ENCODE peak calls at places on chromosomes 4 and X, in four cellular contexts. One of them, this sample, is unnamed.

GRCh38 chr4:30716158-30716557 is 4.0 kb upstream of the PCDH7 start:
- DNase-seq in transverse colon: no peak
- DNase-seq in mucosa of descending colon: no peak
- DNase-seq in GM20000: peak
- DNase-seq in this sample: peak

GRCh38 chrX:13485167-13485566 is 84.2 kb upstream of the EGFL6 start:
- DNase-seq in GM20000: no peak
- DNase-seq in transverse colon: peak
- DNase-seq in mucosa of descending colon: no peak
- DNase-seq in this sample: no peak

GRCh38 chrX:14050704-14051103 is 21.0 kb upstream of the GEMIN8 start:
- DNase-seq in mucosa of descending colon: no peak
- DNase-seq in GM20000: no peak
- DNase-seq in transverse colon: no peak
- DNase-seq in this sample: no peak

GRCh38 chrX:50779694-50780093 is 34.3 kb downstream of the SHROOM4 start:
- DNase-seq in GM20000: no peak
- DNase-seq in transverse colon: no peak
- DNase-seq in mucosa of descending colon: no peak
- DNase-seq in this sample: no peak

GRCh38 chrX:118356154-118356701 is 10.3 kb downstream of the WDR44 start:
- DNase-seq in transverse colon: no peak
- DNase-seq in mucosa of descending colon: no peak
- DNase-seq in GM20000: no peak
- DNase-seq in this sample: no peak

GRCh38 chr4:5710962-5711478 is at the start of gene EVC:
- DNase-seq in GM20000: peak
- DNase-seq in transverse colon: peak
- DNase-seq in mucosa of descending colon: peak
- DNase-seq in this sample: peak

GRCh38 chr4:123443401-123444297 is 47.1 kb downstream of the SPRY1 start:
- DNase-seq in mucosa of descending colon: no peak
- DNase-seq in transverse colon: peak
- DNase-seq in GM20000: peak
- DNase-seq in this sample: no peak

GRCh38 chrX:2697306-2697705 is 6.2 kb downstream of the CD99 start:
- DNase-seq in mucosa of descending colon: no peak
- DNase-seq in transverse colon: no peak
- DNase-seq in GM20000: no peak
- DNase-seq in this sample: peak

GRCh38 chrX:69501433-69501832 is 2.7 kb upstream of the NALF2 start:
- DNase-seq in mucosa of descending colon: no peak
- DNase-seq in transverse colon: no peak
- DNase-seq in GM20000: no peak
- DNase-seq in this sample: peak

GRCh38 chr4:189124149-189124758 is 816.4 kb upstream of the FRG1 start:
- DNase-seq in GM20000: no peak
- DNase-seq in mucosa of descending colon: no peak
- DNase-seq in transverse colon: no peak
- DNase-seq in this sample: peak
- TF ChIP-seq CTCF in GM20000: no peak
- TF ChIP-seq CTCF in mucosa of descending colon: no peak
- TF ChIP-seq CTCF in transverse colon: peak
- TF ChIP-seq CTCF in this sample: peak

GRCh38 chrX:16469870-16470269 is 180.1 kb upstream of the S100G start:
- DNase-seq in GM20000: no peak
- DNase-seq in mucosa of descending colon: no peak
- DNase-seq in transverse colon: no peak
- DNase-seq in this sample: no peak
- TF ChIP-seq CTCF in GM20000: no peak
- TF ChIP-seq CTCF in mucosa of descending colon: no peak
- TF ChIP-seq CTCF in transverse colon: no peak
- TF ChIP-seq CTCF in this sample: no peak

DNA sequence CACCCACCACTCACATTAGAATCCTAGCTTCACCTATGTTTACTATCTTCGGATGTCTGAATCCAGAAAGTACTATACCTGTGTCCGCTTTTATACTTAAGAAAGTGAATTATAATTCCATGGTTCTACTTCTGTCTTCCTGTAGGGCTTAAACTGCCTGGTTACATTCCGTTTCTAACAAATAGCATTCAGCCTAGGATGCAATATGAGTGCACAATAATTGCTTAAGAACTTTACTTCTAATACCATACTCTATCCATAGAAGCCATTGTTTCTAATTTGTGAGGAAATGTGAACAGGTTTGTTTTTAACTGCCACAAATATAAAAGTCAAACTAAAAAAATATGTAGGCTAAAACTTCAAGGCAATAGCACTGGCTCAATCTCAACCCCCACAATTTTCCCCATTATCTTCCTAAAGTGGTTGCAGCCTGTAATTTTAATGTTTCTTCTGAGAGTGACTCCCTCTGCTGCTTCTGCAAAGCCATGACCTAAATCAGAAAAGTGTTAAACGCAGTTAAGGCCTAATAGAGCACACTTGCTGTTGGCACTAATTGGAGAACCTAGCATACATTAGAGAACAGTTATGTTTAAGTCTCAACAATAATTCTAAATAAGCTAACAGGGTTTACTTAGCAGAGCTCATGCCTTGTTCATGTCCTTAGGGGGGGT is 4.2 kb downstream of the UNC5C start:
- DNase-seq in transverse colon: no peak
- DNase-seq in mucosa of descending colon: no peak
- DNase-seq in GM20000: no peak
- DNase-seq in this sample: no peak
- TF ChIP-seq CTCF in transverse colon: no peak
- TF ChIP-seq CTCF in mucosa of descending colon: no peak
- TF ChIP-seq CTCF in GM20000: no peak
- TF ChIP-seq CTCF in this sample: no peak

GRCh38 chr4:151928112-151928511 is 167.3 kb upstream of the GATB start:
- DNase-seq in transverse colon: no peak
- DNase-seq in mucosa of descending colon: no peak
- DNase-seq in GM20000: no peak
- DNase-seq in this sample: no peak

GRCh38 chr4:151922306-151922705 is 161.5 kb upstream of the GATB start:
- DNase-seq in transverse colon: no peak
- DNase-seq in GM20000: no peak
- DNase-seq in mucosa of descending colon: no peak
- DNase-seq in this sample: peak

GRCh38 chr4:151921811-151922210 is 161.0 kb upstream of the GATB start:
- DNase-seq in transverse colon: no peak
- DNase-seq in GM20000: no peak
- DNase-seq in mucosa of descending colon: no peak
- DNase-seq in this sample: no peak

GRCh38 chr4:151921371-151921770 is 160.6 kb upstream of the GATB start:
- DNase-seq in transverse colon: no peak
- DNase-seq in mucosa of descending colon: no peak
- DNase-seq in GM20000: no peak
- DNase-seq in this sample: no peak

GRCh38 chr4:151922811-151923210 is 162.0 kb upstream of the GATB start:
- DNase-seq in mucosa of descending colon: no peak
- DNase-seq in transverse colon: no peak
- DNase-seq in GM20000: no peak
- DNase-seq in this sample: no peak
- TF ChIP-seq CTCF in mucosa of descending colon: no peak
- TF ChIP-seq CTCF in transverse colon: no peak
- TF ChIP-seq CTCF in GM20000: no peak
- TF ChIP-seq CTCF in this sample: no peak

DNA sequence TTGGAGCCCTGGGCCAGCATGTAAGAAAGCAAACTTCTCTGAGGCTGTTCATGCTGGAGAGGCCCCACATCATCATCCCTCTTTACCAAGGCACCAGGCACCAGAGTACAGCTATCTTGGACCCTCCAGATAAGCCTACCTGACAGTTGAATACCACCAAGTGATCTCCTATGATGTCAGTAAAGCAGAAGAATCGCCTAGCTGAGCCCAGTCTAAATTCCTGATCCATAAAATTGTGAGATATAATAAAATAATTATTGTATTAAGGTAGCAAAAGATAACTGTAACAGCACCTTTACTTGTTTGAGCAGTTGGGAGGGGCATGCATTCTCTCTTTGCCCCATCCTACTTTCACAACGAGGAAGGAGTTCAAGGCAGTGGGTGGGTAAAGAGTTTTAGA is 2.9 kb upstream of the UCP1 start:
- DNase-seq in GM20000: no peak
- DNase-seq in mucosa of descending colon: no peak
- DNase-seq in transverse colon: no peak
- DNase-seq in this sample: no peak
- TF ChIP-seq CTCF in GM20000: no peak
- TF ChIP-seq CTCF in mucosa of descending colon: no peak
- TF ChIP-seq CTCF in transverse colon: no peak
- TF ChIP-seq CTCF in this sample: no peak

GRCh38 chr4:154642361-154642760 is 29.9 kb upstream of the FGG start:
- DNase-seq in GM20000: no peak
- DNase-seq in mucosa of descending colon: no peak
- DNase-seq in transverse colon: no peak
- DNase-seq in this sample: no peak
- TF ChIP-seq CTCF in GM20000: no peak
- TF ChIP-seq CTCF in mucosa of descending colon: no peak
- TF ChIP-seq CTCF in transverse colon: no peak
- TF ChIP-seq CTCF in this sample: no peak

GRCh38 chr4:113773756-113774155 is 12.2 kb upstream of the CAMK2D start:
- DNase-seq in GM20000: no peak
- DNase-seq in mucosa of descending colon: no peak
- DNase-seq in transverse colon: no peak
- DNase-seq in this sample: no peak

GRCh38 chr4:113776679-113777078 is 15.1 kb upstream of the CAMK2D start:
- DNase-seq in mucosa of descending colon: no peak
- DNase-seq in GM20000: no peak
- DNase-seq in transverse colon: no peak
- DNase-seq in this sample: no peak

GRCh38 chr4:113773014-113773413 is 11.5 kb upstream of the CAMK2D start:
- DNase-seq in mucosa of descending colon: no peak
- DNase-seq in GM20000: no peak
- DNase-seq in transverse colon: no peak
- DNase-seq in this sample: no peak

GRCh38 chr4:113772319-113772718 is 10.8 kb upstream of the CAMK2D start:
- DNase-seq in transverse colon: no peak
- DNase-seq in GM20000: no peak
- DNase-seq in mucosa of descending colon: no peak
- DNase-seq in this sample: no peak

DNA sequence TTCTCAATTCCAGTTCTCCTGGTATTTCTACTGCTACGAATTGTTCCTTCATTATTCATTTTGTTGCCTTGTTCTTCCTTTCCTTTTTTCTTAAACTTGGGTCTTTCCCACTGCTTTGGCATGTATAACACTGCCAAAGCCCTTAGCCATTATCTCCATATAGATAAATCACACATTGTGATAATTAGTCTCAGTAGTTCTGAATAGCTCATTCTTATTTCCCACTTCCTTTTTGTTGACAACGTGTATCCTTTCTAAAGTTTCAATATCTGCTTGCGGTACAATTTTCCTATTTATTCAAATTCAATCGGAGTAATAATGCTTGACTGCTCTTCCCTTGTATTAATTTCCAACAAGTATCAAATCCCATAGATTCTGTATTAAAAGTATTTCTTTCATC is 14.5 kb upstream of the CAMK2D start:
- DNase-seq in GM20000: no peak
- DNase-seq in mucosa of descending colon: no peak
- DNase-seq in transverse colon: no peak
- DNase-seq in this sample: no peak
- TF ChIP-seq CTCF in GM20000: no peak
- TF ChIP-seq CTCF in mucosa of descending colon: no peak
- TF ChIP-seq CTCF in transverse colon: no peak
- TF ChIP-seq CTCF in this sample: no peak

GRCh38 chr4:184958839-184959238 is 59.5 kb upstream of the HELT start:
- DNase-seq in transverse colon: no peak
- DNase-seq in mucosa of descending colon: no peak
- DNase-seq in GM20000: no peak
- DNase-seq in this sample: no peak
- TF ChIP-seq CTCF in transverse colon: no peak
- TF ChIP-seq CTCF in mucosa of descending colon: no peak
- TF ChIP-seq CTCF in GM20000: no peak
- TF ChIP-seq CTCF in this sample: no peak

DNA sequence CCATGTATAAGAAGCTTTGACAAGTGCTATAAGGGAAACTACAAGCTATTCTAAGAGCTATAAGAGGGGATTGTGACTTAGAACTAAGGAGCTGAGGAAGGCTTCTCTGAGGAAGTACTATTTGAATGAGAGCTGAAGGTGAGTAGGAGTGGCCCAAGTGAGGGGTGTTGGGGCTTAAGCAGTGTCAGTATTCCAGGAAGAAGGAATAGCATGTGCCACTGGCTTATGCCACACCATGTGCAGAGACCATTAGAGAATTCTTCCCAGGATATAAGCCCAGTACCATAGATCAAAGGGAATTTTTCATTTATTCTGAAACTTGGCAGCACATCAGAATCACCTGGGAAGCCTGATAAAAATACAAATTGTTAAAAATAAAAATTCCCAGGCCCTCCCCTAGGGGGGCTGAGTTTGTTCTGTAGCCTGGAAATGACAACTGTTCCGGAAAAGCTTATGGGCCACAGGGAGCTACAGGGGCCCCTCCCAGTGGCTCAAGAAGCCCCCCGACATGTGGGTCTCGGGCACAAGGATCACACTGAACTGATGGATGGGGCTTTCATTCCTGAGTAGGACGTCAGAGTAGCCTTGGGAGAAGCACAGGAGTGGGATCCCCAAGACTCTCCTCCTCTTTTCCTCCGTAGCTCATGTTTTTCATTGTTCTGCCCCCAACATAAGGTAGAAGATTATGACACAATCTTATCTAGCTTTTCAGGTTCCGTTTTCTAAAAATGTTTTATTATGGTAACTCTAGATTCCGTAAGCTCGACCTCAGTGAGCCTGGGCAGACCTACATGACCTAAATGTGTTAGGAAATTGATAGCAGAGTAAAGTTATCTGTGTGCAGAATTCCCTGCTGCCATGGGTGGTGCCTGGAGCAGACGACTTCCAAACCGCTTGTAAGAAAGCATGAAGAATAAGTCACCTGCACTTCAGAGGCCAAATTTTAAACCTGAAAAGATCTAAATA is 119.3 kb downstream of the AFF1 start:
- DNase-seq in mucosa of descending colon: no peak
- DNase-seq in GM20000: no peak
- DNase-seq in transverse colon: no peak
- DNase-seq in this sample: no peak
- TF ChIP-seq CTCF in mucosa of descending colon: no peak
- TF ChIP-seq CTCF in GM20000: no peak
- TF ChIP-seq CTCF in transverse colon: no peak
- TF ChIP-seq CTCF in this sample: no peak

This sample was measured in MCF 10A.